ENCODE peak calls at places on chromosomes 11 and 22, in four cellular contexts. T is WTC11, M is K562, U is HepG2. I is an unnamed sample.

GRCh38 chr22:27993201-27993635 is 74.2 kb upstream of the PITPNB start:
- DNase-seq in T (no peak), M (no peak), U (no peak), I (no peak)

GRCh38 chr22:47817380-47817779 is 1054.9 kb downstream of the TBC1D22A start:
- DNase-seq in T (no peak), M (no peak), U (no peak), I (no peak)

GRCh38 chr11:1238767-1239595 is 16.1 kb downstream of the MUC5B start:
- DNase-seq in T (peak), M (peak), U (peak), I (no peak)

GRCh38 chr11:62600367-62601113 is 1.1 kb downstream of the MTA2 start:
- DNase-seq in T (no peak), M (peak), U (no peak), I (no peak)

GRCh38 chr11:67287355-67288197 is 1.5 kb upstream of the ANKRD13D start:
- DNase-seq in T (no peak), M (no peak), U (no peak), I (no peak)

GRCh38 chr11:24872912-24873311 is 376.1 kb downstream of the LUZP2 start:
- DNase-seq in T (no peak), M (no peak), U (no peak), I (no peak)

GRCh38 chr11:18792827-18793226 is 1.2 kb upstream of the PTPN5 start:
- DNase-seq in T (no peak), M (no peak), U (no peak), I (no peak)

GRCh38 chr11:46718155-46719019 is 626 bp upstream of the F2 start:
- DNase-seq in T (no peak), M (no peak), U (peak), I (peak)

GRCh38 chr11:46175401-46176002 is 54.2 kb upstream of the PHF21A start:
- DNase-seq in T (no peak), M (no peak), U (no peak), I (no peak)

GRCh38 chr11:134289167-134289566 is 13.0 kb downstream of the GLB1L3 start:
- DNase-seq in T (no peak), M (no peak), U (no peak), I (no peak)

GRCh38 chr11:125166903-125167291 is 2.3 kb downstream of the PKNOX2 start:
- DNase-seq in T (no peak), M (no peak), U (no peak), I (no peak)

GRCh38 chr11:65883058-65883761 is 3.6 kb downstream of the CTSW start:
- DNase-seq in T (no peak), M (no peak), U (no peak), I (no peak)

GRCh38 chr22:46576556-46577351 is 39.3 kb upstream of the CELSR1 start:
- DNase-seq in T (peak), M (peak), U (no peak), I (peak)

GRCh38 chr22:24441406-24442351 is 14.3 kb downstream of the ADORA2A start:
- DNase-seq in T (no peak), M (no peak), U (no peak), I (no peak)

GRCh38 chr22:49483281-49483905 is 344.3 kb downstream of the BRD1 start:
- DNase-seq in T (no peak), M (no peak), U (no peak), I (no peak)

GRCh38 chr11:123407996-123408597 is 22.0 kb upstream of the GRAMD1B start:
- DNase-seq in T (no peak), M (no peak), U (no peak), I (no peak)

GRCh38 chr11:19644316-19644715 is 68.3 kb upstream of the NAV2 start:
- DNase-seq in T (no peak), M (no peak), U (no peak), I (no peak)

GRCh38 chr11:76798202-76798581 is 15.0 kb downstream of the TSKU start:
- DNase-seq in T (no peak), M (no peak), U (no peak), I (no peak)

GRCh38 chr11:70229737-70230136 is 26.6 kb downstream of the FADD start:
- DNase-seq in T (no peak), M (no peak), U (no peak), I (no peak)

GRCh38 chr22:21626735-21627469 is 2.9 kb downstream of the YDJC start:
- DNase-seq in T (no peak), M (peak), U (no peak), I (no peak)

GRCh38 chr11:91981995-91982394 is 242.6 kb upstream of the FAT3 start:
- DNase-seq in T (no peak), M (no peak), U (no peak), I (peak)
- TF ChIP-seq JUN in T (no peak), M (no peak), U (no peak), I (no peak)

GRCh38 chr22:36026741-36027140 is 1.9 kb downstream of the RBFOX2 start:
- DNase-seq in T (no peak), M (no peak), U (no peak), I (no peak)

GRCh38 chr22:36029406-36029755 is 757 bp upstream of the RBFOX2 start:
- DNase-seq in T (no peak), M (no peak), U (no peak), I (no peak)

GRCh38 chr22:36027960-36028645 is 521 bp downstream of the RBFOX2 start:
- DNase-seq in T (peak), M (no peak), U (no peak), I (no peak)

GRCh38 chr22:36028646-36029405 is at the start of gene RBFOX2:
- DNase-seq in T (peak), M (peak), U (peak), I (peak)

GRCh38 chr22:36027579-36027959 is 1.1 kb downstream of the RBFOX2 start:
- DNase-seq in T (no peak), M (no peak), U (no peak), I (no peak)
- TF ChIP-seq JUN in T (no peak), M (no peak), U (no peak), I (no peak)

DNA sequence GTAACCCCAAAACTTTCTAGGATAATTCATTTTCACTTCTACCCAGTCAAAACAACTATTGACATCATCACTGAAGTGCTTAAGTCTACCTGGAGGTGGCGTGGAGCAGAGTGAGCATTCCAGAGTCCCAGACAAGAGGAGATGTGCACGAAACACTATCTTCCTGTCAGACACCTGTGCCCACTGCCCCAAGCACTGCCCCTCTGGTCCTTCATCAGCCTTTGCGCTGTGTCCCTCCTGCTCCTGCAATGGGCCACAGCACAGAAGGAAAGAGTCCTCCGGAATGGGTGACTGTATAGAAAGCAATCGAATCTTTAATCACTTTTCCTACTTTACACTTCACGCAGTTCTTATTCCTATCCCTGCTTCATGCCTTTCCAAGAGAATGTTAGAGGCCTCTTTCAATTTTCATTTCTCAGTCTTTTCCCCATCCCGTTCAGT is 512 bp upstream of the GRIA4 start:
- DNase-seq in T (peak), M (peak), U (peak), I (no peak)
- TF ChIP-seq JUN in T (no peak), M (no peak), U (no peak), I (no peak)

DNA sequence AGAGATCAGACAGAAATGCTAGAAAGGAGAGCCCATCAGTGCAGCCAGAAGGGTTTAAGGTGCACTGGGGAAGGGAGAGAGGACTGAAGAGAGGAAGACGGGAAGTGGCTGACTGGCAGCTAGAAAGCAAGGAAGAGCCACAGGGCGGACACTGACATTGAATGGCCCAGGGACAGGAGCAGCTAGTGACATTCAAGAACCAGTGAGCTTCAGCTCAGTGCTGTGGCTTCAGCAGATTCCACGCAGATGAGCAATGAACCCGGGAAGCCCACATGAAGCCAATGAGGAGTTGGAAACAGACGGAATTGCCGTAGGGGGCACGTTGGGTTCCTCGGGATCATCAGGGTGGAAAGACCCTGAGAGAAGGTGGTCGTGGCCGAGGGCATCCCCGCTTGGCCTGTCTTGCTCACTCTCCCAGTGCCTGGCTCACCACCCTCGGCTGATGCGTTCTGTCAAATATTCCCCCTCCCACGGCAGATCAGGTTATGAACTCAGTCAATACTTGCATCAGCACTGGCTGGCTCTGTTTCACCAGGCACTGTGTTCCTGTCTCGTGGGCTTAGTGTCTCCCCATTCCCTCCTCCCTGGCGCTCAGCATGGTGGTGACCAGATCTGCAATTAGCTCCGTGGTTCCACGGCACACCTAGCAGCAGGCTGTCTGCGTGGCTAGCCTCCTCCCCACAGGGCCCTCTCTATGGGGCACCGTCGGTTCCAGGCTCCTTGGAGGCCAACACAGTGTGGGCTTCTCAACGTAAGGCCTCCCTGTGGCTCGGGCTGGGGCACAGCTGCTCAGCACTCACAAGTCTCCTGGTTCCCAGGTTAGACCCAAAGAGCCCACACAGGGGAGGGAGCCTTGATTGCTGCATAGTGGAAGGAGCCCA is 145.5 kb downstream of the TRIM29 start:
- DNase-seq in T (no peak), M (no peak), U (no peak), I (no peak)
- TF ChIP-seq JUN in T (no peak), M (no peak), U (no peak), I (no peak)

DNA sequence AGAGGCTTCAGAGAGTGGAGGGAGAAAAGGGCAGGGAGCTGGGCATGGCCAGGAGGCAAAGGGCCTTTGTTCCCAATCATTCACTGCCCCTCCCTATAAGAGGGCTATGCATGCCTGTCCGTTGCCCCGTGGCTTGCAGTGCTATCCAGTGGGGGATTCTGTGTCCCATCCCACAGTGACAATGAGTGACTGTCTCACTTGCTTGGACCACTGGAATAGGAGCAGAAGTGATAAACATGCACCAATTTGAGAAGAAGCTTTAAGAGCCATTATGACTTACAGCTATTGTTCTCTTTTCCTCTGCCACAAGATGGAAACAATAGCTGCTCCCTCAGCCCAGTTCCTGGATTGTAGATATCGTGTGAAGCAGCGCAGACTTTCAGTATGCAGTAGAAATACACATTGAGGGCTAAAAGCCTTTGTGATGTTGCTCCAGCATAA is 39.5 kb downstream of the GALNT18 start:
- DNase-seq in T (no peak), M (no peak), U (no peak), I (no peak)
- TF ChIP-seq JUN in T (no peak), M (no peak), U (no peak), I (no peak)

GRCh38 chr22:23047742-23048141 is 22.6 kb upstream of the GNAZ start:
- DNase-seq in T (no peak), M (no peak), U (no peak), I (no peak)

GRCh38 chr22:23042179-23042578 is 28.1 kb upstream of the GNAZ start:
- DNase-seq in T (no peak), M (no peak), U (no peak), I (no peak)

GRCh38 chr22:23045461-23045860 is 24.9 kb upstream of the GNAZ start:
- DNase-seq in T (no peak), M (no peak), U (no peak), I (no peak)

GRCh38 chr22:23047265-23047664 is 23.1 kb upstream of the GNAZ start:
- DNase-seq in T (no peak), M (no peak), U (no peak), I (no peak)

DNA sequence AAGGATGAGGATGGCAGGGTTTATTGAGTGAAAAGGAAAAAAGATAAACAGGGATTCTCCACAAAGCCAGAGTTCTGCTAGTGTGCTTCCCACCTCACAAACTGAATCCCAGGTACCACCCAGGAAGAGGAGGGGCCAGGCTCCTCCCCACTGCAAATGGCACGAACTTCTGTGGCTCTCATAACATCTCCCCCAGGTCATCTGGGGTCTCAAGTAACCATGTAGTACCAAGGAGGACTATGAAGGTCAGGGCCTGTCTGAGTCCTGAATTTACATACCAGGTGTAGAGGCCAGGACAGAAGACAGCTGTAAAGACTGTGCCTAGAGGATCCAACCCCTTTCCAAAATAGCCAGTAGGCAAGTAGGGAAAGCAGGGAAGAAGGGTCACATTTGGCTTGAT is 25.7 kb upstream of the GNAZ start:
- DNase-seq in T (no peak), M (no peak), U (no peak), I (no peak)
- TF ChIP-seq JUN in T (no peak), M (no peak), U (no peak), I (no peak)

GRCh38 chr11:120391854-120392253 is 55.6 kb downstream of the ARHGEF12 start:
- DNase-seq in T (no peak), M (no peak), U (peak), I (no peak)

GRCh38 chr11:120392299-120392698 is 56.1 kb downstream of the ARHGEF12 start:
- DNase-seq in T (no peak), M (no peak), U (no peak), I (no peak)

GRCh38 chr11:120390585-120390922 is 54.3 kb downstream of the ARHGEF12 start:
- DNase-seq in T (no peak), M (no peak), U (peak), I (no peak)

GRCh38 chr11:120389693-120390584 is 53.7 kb downstream of the ARHGEF12 start:
- DNase-seq in T (no peak), M (no peak), U (no peak), I (no peak)

DNA sequence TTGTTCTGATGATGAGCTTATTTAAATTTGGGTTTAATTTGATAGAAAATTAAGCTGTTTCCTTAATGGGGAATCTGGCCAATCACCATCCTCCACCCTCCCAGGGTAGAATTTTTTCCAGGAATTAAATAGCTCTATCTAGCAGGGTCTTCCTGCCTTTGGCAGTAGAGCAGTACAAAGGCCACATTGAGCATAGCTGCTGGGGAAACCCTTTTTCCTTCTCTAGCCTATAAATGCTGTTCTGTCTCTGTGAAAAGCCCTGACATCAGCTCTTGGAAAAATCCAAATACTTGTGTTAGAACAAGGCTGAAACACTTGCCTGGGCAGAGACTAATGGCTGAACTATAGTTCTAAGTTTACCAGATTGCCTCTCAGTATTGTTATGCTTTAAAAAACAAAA is 55.1 kb downstream of the ARHGEF12 start:
- DNase-seq in T (no peak), M (no peak), U (peak), I (no peak)
- TF ChIP-seq JUN in T (no peak), M (no peak), U (no peak), I (no peak)